ENCODE peak calls at places on chromosomes 6 and 20, in six cellular contexts. One of them, this sample, is unnamed.

GRCh38 chr6:281469-282103 is 10.7 kb upstream of the DUSP22 start:
- DNase-seq in memory B cell: no peak
- DNase-seq in PC-3: no peak
- DNase-seq in T1000: no peak
- DNase-seq in ELR: no peak
- DNase-seq in DMS79: no peak
- DNase-seq in this sample: no peak

GRCh38 chr6:112429226-112429625 is 82.1 kb downstream of the RFPL4B start:
- DNase-seq in memory B cell: no peak
- DNase-seq in PC-3: no peak
- DNase-seq in T1000: no peak
- DNase-seq in ELR: peak
- DNase-seq in DMS79: no peak
- DNase-seq in this sample: no peak

GRCh38 chr6:82017773-82018172 is 229.8 kb downstream of the IBTK start:
- DNase-seq in memory B cell: no peak
- DNase-seq in PC-3: no peak
- DNase-seq in T1000: no peak
- DNase-seq in ELR: no peak
- DNase-seq in DMS79: no peak
- DNase-seq in this sample: no peak

GRCh38 chr20:41406307-41406706 is 39.7 kb upstream of the EMILIN3 start:
- DNase-seq in memory B cell: no peak
- DNase-seq in PC-3: no peak
- DNase-seq in T1000: no peak
- DNase-seq in ELR: no peak
- DNase-seq in DMS79: no peak
- DNase-seq in this sample: no peak

GRCh38 chr6:52839124-52840055 is 1.2 kb downstream of the GSTA5 start:
- DNase-seq in memory B cell: peak
- DNase-seq in PC-3: peak
- DNase-seq in T1000: peak
- DNase-seq in ELR: peak
- DNase-seq in DMS79: no peak
- DNase-seq in this sample: peak

GRCh38 chr6:170316071-170316470 is 9.5 kb downstream of the FAM120B start:
- DNase-seq in memory B cell: no peak
- DNase-seq in PC-3: no peak
- DNase-seq in T1000: no peak
- DNase-seq in ELR: peak
- DNase-seq in DMS79: no peak
- DNase-seq in this sample: no peak

GRCh38 chr6:11064836-11065235 is 20.7 kb upstream of the ELOVL2 start:
- DNase-seq in memory B cell: no peak
- DNase-seq in PC-3: no peak
- DNase-seq in T1000: no peak
- DNase-seq in ELR: no peak
- DNase-seq in DMS79: no peak
- DNase-seq in this sample: no peak

GRCh38 chr6:73798592-73798991 is 102.6 kb downstream of the CD109 start:
- DNase-seq in memory B cell: no peak
- DNase-seq in PC-3: peak
- DNase-seq in T1000: peak
- DNase-seq in ELR: peak
- DNase-seq in DMS79: no peak
- DNase-seq in this sample: no peak

GRCh38 chr6:36716476-36717093 is 19.0 kb downstream of the RAB44 start:
- DNase-seq in memory B cell: no peak
- DNase-seq in PC-3: no peak
- DNase-seq in T1000: no peak
- DNase-seq in ELR: no peak
- DNase-seq in DMS79: no peak
- DNase-seq in this sample: no peak

GRCh38 chr20:48359692-48360337 is 468.0 kb downstream of the PREX1 start:
- DNase-seq in memory B cell: peak
- DNase-seq in PC-3: no peak
- DNase-seq in T1000: no peak
- DNase-seq in ELR: no peak
- DNase-seq in DMS79: no peak
- DNase-seq in this sample: no peak

GRCh38 chr6:14559754-14560527 is 442.4 kb downstream of the CD83 start:
- DNase-seq in memory B cell: no peak
- DNase-seq in PC-3: peak
- DNase-seq in T1000: no peak
- DNase-seq in ELR: no peak
- DNase-seq in DMS79: no peak
- DNase-seq in this sample: no peak

GRCh38 chr20:43514062-43514971 is 6.8 kb downstream of the L3MBTL1 start:
- DNase-seq in memory B cell: peak
- DNase-seq in PC-3: peak
- DNase-seq in T1000: peak
- DNase-seq in ELR: peak
- DNase-seq in DMS79: no peak
- DNase-seq in this sample: peak

GRCh38 chr6:167825059-167825758 is 1.5 kb upstream of the AFDN start:
- DNase-seq in memory B cell: no peak
- DNase-seq in PC-3: no peak
- DNase-seq in T1000: no peak
- DNase-seq in ELR: peak
- DNase-seq in DMS79: no peak
- DNase-seq in this sample: no peak

GRCh38 chr6:108133594-108134179 is 32.1 kb upstream of the NR2E1 start:
- DNase-seq in memory B cell: peak
- DNase-seq in PC-3: peak
- DNase-seq in T1000: peak
- DNase-seq in ELR: peak
- DNase-seq in DMS79: peak
- DNase-seq in this sample: no peak

GRCh38 chr20:63072231-63072791 is 65.5 kb upstream of the BHLHE23 start:
- DNase-seq in memory B cell: no peak
- DNase-seq in PC-3: no peak
- DNase-seq in T1000: no peak
- DNase-seq in ELR: no peak
- DNase-seq in DMS79: no peak
- DNase-seq in this sample: no peak

GRCh38 chr6:157157228-157157627 is 166.1 kb downstream of the TMEM242 start:
- DNase-seq in memory B cell: no peak
- DNase-seq in PC-3: no peak
- DNase-seq in T1000: no peak
- DNase-seq in ELR: no peak
- DNase-seq in DMS79: no peak
- DNase-seq in this sample: no peak

GRCh38 chr6:142184332-142184731 is 37.3 kb downstream of the VTA1 start:
- DNase-seq in memory B cell: no peak
- DNase-seq in PC-3: peak
- DNase-seq in T1000: no peak
- DNase-seq in ELR: no peak
- DNase-seq in DMS79: no peak
- DNase-seq in this sample: no peak

GRCh38 chr6:153167026-153167891 is 36.2 kb upstream of the RGS17 start:
- DNase-seq in memory B cell: no peak
- DNase-seq in PC-3: peak
- DNase-seq in T1000: no peak
- DNase-seq in ELR: peak
- DNase-seq in DMS79: no peak
- DNase-seq in this sample: no peak

GRCh38 chr6:150079604-150080003 is 10.7 kb upstream of the ULBP3 start:
- DNase-seq in memory B cell: no peak
- DNase-seq in PC-3: peak
- DNase-seq in T1000: no peak
- DNase-seq in ELR: peak
- DNase-seq in DMS79: no peak
- DNase-seq in this sample: no peak

GRCh38 chr6:15132854-15133670 is 112.8 kb upstream of the JARID2 start:
- DNase-seq in memory B cell: no peak
- DNase-seq in PC-3: peak
- DNase-seq in T1000: peak
- DNase-seq in ELR: peak
- DNase-seq in DMS79: no peak
- DNase-seq in this sample: no peak